ENCODE peak calls at places on chromosomes 3 and 15, in six cellular contexts. T is tibial artery, D is body of pancreas, X is psoas muscle, F is A549, C is ascending aorta. Y is an unnamed sample. For H3K9me3, the result is how much of the 10 kb centered on the place peaks cover.

GRCh38 chr3:137121704-137122314 is 164.0 kb downstream of the IL20RB start:
- DNase-seq in T (no peak), D (peak), X (no peak), F (peak), C (no peak), Y (peak)

GRCh38 chr15:73617310-73617709 is 15.9 kb downstream of the NPTN start:
- DNase-seq in T (no peak), D (no peak), X (no peak), F (no peak), C (no peak), Y (no peak)

GRCh38 chr15:101207867-101208288 is 44.0 kb downstream of the CHSY1 start:
- DNase-seq in T (peak), D (no peak), X (peak), F (no peak), C (no peak), Y (no peak)

GRCh38 chr15:57861039-57861638 is 154.6 kb downstream of the POLR2M start:
- DNase-seq in T (no peak), D (peak), X (no peak), F (peak), C (no peak), Y (peak)

GRCh38 chr15:88930579-88930978 is 17.4 kb upstream of the MFGE8 start:
- DNase-seq in T (no peak), D (no peak), X (no peak), F (no peak), C (no peak), Y (no peak)

GRCh38 chr3:110314512-110315114 is 757.0 kb upstream of the NECTIN3 start:
- DNase-seq in T (peak), D (peak), X (no peak), F (peak), C (no peak), Y (peak)

GRCh38 chr3:155517907-155518306 is 224.4 kb upstream of the STRIT1 start:
- DNase-seq in T (no peak), D (no peak), X (no peak), F (no peak), C (no peak), Y (no peak)

GRCh38 chr15:59295742-59296090 is 77.0 kb downstream of the MYO1E start:
- DNase-seq in T (no peak), D (no peak), X (no peak), F (no peak), C (no peak), Y (no peak)

GRCh38 chr15:40146037-40146436 is 14.8 kb upstream of the BUB1B start:
- DNase-seq in T (no peak), D (no peak), X (no peak), F (peak), C (no peak), Y (no peak)

GRCh38 chr3:124845406-124845805 is 41.8 kb downstream of the ITGB5 start:
- DNase-seq in T (peak), D (no peak), X (peak), F (peak), C (no peak), Y (peak)

GRCh38 chr15:57832183-57832582 is 125.7 kb downstream of the POLR2M start:
- DNase-seq in T (no peak), D (no peak), X (no peak), F (no peak), C (no peak), Y (no peak)

DNA sequence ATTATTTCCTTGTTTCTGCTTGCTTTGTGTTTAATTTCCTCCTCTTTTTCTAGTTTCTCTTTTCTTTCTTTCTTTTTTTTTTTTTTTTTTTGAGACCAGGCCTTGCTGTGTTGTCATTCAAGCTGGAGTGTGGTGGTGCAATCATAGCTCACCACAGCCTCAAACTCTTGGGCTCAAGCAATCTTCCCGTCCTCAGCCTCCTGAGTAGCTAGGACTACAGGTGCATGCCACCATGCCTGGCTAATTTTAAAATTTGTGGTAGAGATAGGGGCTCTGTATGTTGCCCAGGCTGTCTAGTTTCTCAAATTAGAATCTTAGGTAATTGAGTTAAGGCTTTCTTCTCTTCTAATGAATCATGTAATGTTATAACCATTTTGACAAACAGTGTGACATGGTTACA is 22.4 kb downstream of the SLMAP start:
- DNase-seq in T (no peak), D (no peak), X (no peak), F (no peak), C (no peak), Y (no peak)
- TF ChIP-seq CTCF in T (no peak), D (no peak), X (no peak), F (no peak), C (no peak), Y (no peak)

DNA sequence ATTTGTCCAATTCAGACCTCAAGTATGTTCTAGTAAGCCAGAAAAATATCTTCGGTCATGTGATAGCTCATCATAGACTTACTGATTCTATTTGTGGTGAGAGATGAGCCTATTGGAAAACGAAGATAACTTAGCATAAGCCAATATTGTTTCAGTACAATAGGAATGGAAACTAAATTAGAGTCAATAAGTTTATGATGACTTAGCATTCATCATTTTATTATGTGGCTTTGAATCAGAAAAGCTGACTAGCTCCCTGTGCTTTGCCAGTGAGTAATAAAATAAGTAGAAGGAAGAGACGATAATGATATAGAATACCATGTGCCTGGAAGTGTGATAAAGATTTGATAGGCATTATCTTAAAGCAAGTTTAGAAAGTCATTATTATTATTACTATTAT is 605.6 kb downstream of the AGBL1 start:
- DNase-seq in T (no peak), D (no peak), X (no peak), F (no peak), C (no peak), Y (no peak)
- H3K9me3 ChIP-seq in T (under half), D (under half), X (under half), F (under half), C (under half), Y (under half)

DNA sequence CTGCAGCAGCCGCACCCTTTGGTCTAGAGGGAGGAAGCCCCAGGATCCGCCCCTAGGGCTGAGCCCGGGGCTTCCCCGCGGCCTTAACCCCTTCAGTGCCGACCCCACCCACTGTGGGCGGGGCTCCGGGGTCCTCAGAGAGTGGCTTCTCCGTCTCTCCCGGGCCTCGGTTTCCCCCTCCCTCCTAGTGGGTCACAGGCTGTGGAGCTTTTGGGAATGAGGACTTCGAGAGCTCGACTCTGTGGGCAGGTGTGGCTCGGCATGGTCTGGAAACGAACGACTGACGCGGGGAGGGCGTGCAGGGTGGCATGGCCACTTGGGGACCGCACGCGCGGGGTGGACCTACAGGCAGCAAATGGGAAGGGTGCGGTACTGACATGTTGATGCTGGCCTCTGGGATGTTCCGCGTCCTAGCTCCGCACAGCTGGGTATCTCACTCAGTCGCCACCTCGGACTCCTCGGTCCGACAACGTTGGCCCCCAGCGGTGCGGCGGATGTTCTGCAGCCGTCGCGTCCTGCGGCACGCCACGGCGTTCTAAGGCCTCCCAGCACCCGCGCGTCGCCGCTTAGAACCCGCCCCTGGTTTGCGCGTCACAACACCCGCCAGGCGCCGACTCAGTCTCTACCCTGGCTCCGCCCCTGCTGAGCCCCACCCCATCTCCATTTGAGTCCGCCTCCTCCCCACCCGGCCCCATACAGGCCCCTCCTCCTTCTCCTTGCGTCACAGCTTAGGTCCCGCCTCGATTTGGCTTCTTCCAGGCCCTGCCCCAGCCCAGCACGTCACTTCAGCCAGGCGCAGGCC is at the start of the genes HYAL3 and NAA80:
- DNase-seq in T (peak), D (peak), X (peak), F (peak), C (peak), Y (peak)
- TF ChIP-seq CTCF in T (peak), D (no peak), X (peak), F (no peak), C (peak), Y (peak)

GRCh38 chr15:95663156-95663831 is 667.2 kb upstream of the NR2F2 start:
- DNase-seq in T (no peak), D (no peak), X (no peak), F (no peak), C (no peak), Y (no peak)

GRCh38 chr15:95662638-95663037 is 667.9 kb upstream of the NR2F2 start:
- DNase-seq in T (no peak), D (no peak), X (no peak), F (no peak), C (no peak), Y (no peak)

GRCh38 chr15:95664435-95664834 is 666.1 kb upstream of the NR2F2 start:
- DNase-seq in T (no peak), D (peak), X (no peak), F (no peak), C (no peak), Y (no peak)

GRCh38 chr15:95655089-95655488 is 675.4 kb upstream of the NR2F2 start:
- DNase-seq in T (no peak), D (no peak), X (no peak), F (no peak), C (no peak), Y (no peak)

DNA sequence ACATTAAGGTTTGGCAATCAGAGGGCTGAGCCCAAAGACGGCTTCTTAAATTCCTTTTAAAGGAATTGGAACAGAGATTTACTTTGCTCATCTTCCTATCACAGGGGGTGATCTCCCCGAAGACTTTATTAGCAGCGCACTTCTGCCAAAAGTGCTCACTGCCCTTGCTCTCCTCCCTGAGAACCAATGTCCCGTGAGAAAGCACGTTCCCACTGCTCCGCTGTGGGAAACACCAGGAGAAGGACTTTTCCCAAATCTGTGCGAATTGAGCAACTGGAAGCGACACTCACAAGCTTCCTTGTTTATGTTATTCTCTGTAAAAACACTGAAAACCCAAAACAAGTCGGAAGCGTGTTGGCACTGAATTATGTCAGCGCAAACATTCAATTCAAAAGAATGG is 670.9 kb upstream of the NR2F2 start:
- DNase-seq in T (no peak), D (peak), X (no peak), F (no peak), C (no peak), Y (no peak)
- H3K9me3 ChIP-seq in T (under half), D (under half), X (under half), F (under half), C (under half), Y (under half)

GRCh38 chr3:186476541-186476940 is 67.6 kb downstream of the CRYGS start:
- DNase-seq in T (no peak), D (no peak), X (no peak), F (no peak), C (no peak), Y (no peak)
- TF ChIP-seq CTCF in T (no peak), D (no peak), X (no peak), F (no peak), C (no peak), Y (no peak)

DNA sequence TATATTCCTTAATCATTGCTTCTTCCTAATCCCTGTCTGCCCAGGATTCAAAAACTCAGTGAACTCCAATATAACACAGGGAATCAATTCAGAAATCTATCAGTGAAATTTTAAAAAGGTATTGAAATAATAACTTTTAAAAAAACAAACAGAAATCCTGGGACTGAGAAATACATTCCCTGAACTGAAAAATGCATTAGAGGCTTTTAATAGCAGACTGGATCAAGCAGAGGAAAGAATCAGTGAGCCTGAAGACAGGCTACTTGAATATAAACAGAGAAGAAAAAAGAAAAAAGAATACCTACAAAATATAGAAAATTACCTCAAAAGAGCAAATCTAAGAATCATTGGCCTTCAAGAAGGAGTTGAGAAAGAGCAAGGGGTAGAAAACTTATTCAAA is 54.7 kb downstream of the CEP70 start:
- DNase-seq in T (no peak), D (no peak), X (no peak), F (no peak), C (no peak), Y (no peak)
- H3K9me3 ChIP-seq in T (under half), D (under half), X (under half), F (under half), C (under half), Y (under half)

GRCh38 chr3:67245545-67245944 is 247.4 kb downstream of the KBTBD8 start:
- DNase-seq in T (no peak), D (no peak), X (no peak), F (no peak), C (no peak), Y (no peak)
- TF ChIP-seq CTCF in T (no peak), D (no peak), X (no peak), F (no peak), C (no peak), Y (no peak)

GRCh38 chr3:129908417-129908816 is 14.9 kb upstream of the TMCC1 start:
- DNase-seq in T (no peak), D (peak), X (no peak), F (peak), C (no peak), Y (no peak)
- H3K9me3 ChIP-seq in T (under half), D (under half), X (under half), F (under half), C (under half), Y (under half)

Y was measured in adrenal gland.